ENCODE peak calls at places on chromosomes 5 and 9, in four cellular contexts. E, K, W and Y are unnamed samples.

GRCh38 chr5:140575309-140575708 is 10.7 kb downstream of the SLC35A4 start:
- DNase-seq in E (peak; percentile 70), K (peak; percentile 60), W (no peak), Y (no peak)

GRCh38 chr9:35814106-35814840 is 569 bp downstream of the HINT2 start:
- DNase-seq in E (peak; percentile 77), K (peak; percentile 79), W (no peak), Y (peak; percentile 69)

GRCh38 chr9:87859137-87859536 is 23.5 kb upstream of the SPATA31E1 start:
- DNase-seq in E (no peak), K (no peak), W (no peak), Y (no peak)

GRCh38 chr5:112419050-112419595 is at the start of gene EPB41L4A:
- DNase-seq in E (no peak), K (peak; percentile 61), W (no peak), Y (peak; percentile 74)

GRCh38 chr5:136011427-136012001 is 17.3 kb upstream of the TGFBI start:
- DNase-seq in E (no peak), K (no peak), W (no peak), Y (no peak)

GRCh38 chr5:127011151-127011550 is 19.2 kb downstream of the MARCHF3 start:
- DNase-seq in E (no peak), K (no peak), W (no peak), Y (no peak)

GRCh38 chr5:35183243-35183955 is 46.9 kb downstream of the PRLR start:
- DNase-seq in E (peak; percentile 45), K (peak; percentile 71), W (peak; percentile 27), Y (peak; percentile 31)

GRCh38 chr9:36169166-36169565 is at the start of gene CCIN:
- DNase-seq in E (peak; percentile 26), K (no peak), W (no peak), Y (no peak)

GRCh38 chr9:3441197-3441816 is 84.5 kb downstream of the RFX3 start:
- DNase-seq in E (peak; percentile 51), K (peak; percentile 43), W (peak; percentile 24), Y (peak; percentile 28)

GRCh38 chr5:142441638-142442037 is 116.8 kb upstream of the SPRY4 start:
- DNase-seq in E (no peak), K (no peak), W (no peak), Y (no peak)

GRCh38 chr9:4904322-4905134 is 80.5 kb upstream of the JAK2 start:
- DNase-seq in E (no peak), K (no peak), W (no peak), Y (no peak)

GRCh38 chr5:153707626-153708025 is 217.2 kb downstream of the GRIA1 start:
- DNase-seq in E (no peak), K (no peak), W (no peak), Y (no peak)

GRCh38 chr5:153714732-153715287 is 224.3 kb downstream of the GRIA1 start:
- DNase-seq in E (no peak), K (no peak), W (no peak), Y (no peak)

GRCh38 chr5:153712946-153713345 is 222.5 kb downstream of the GRIA1 start:
- DNase-seq in E (no peak), K (no peak), W (no peak), Y (no peak)

GRCh38 chr5:153713913-153714312 is 223.4 kb downstream of the GRIA1 start:
- DNase-seq in E (no peak), K (no peak), W (no peak), Y (no peak)

DNA sequence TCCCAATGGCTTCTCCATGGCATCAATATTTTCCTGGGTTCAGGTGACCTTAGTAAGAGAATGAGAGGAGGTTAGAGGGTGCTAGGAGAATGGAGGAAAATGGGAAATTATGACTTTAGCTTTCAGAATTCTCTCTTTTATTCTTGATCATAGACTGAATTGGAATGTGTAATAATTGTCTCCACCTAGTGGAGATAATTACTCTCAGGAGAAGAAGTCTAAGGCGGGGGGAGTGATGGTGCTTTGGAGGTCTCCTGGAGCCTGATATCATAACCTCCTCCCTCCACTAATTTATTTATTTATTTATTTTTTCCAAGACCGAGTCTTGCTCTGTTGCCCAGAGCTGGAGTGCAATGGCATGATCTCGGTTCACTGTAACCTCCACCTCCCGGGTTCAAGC is 221.3 kb downstream of the GRIA1 start:
- DNase-seq in E (no peak), K (no peak), W (no peak), Y (no peak)
- TF ChIP-seq USF1 in E (no peak), K (no peak), W (no peak), Y (no peak)

GRCh38 chr5:16453609-16454008 is 12.0 kb downstream of the ZNF622 start:
- DNase-seq in E (no peak), K (no peak), W (no peak), Y (peak; percentile 61)
- TF ChIP-seq CTCF in E (no peak), K (no peak), W (no peak), Y (no peak)

GRCh38 chr9:6367128-6367741 is 39.1 kb downstream of the TPD52L3 start:
- DNase-seq in E (no peak), K (no peak), W (no peak), Y (no peak)
- TF ChIP-seq USF1 in E (no peak), K (no peak), W (no peak), Y (no peak)

GRCh38 chr5:100841358-100842076 is 61.6 kb downstream of the ST8SIA4 start:
- DNase-seq in E (no peak), K (no peak), W (no peak), Y (no peak)

GRCh38 chr5:100838048-100838473 is 65.0 kb downstream of the ST8SIA4 start:
- DNase-seq in E (no peak), K (no peak), W (no peak), Y (no peak)

GRCh38 chr5:100840769-100841168 is 62.3 kb downstream of the ST8SIA4 start:
- DNase-seq in E (no peak), K (no peak), W (no peak), Y (no peak)

GRCh38 chr5:100834519-100834918 is 68.6 kb downstream of the ST8SIA4 start:
- DNase-seq in E (no peak), K (no peak), W (no peak), Y (no peak)

GRCh38 chr5:100840364-100840763 is 62.7 kb downstream of the ST8SIA4 start:
- DNase-seq in E (peak; percentile 2), K (no peak), W (peak; percentile 81), Y (no peak)
- TF ChIP-seq CTCF in E (no peak), K (no peak), W (no peak), Y (no peak)

DNA sequence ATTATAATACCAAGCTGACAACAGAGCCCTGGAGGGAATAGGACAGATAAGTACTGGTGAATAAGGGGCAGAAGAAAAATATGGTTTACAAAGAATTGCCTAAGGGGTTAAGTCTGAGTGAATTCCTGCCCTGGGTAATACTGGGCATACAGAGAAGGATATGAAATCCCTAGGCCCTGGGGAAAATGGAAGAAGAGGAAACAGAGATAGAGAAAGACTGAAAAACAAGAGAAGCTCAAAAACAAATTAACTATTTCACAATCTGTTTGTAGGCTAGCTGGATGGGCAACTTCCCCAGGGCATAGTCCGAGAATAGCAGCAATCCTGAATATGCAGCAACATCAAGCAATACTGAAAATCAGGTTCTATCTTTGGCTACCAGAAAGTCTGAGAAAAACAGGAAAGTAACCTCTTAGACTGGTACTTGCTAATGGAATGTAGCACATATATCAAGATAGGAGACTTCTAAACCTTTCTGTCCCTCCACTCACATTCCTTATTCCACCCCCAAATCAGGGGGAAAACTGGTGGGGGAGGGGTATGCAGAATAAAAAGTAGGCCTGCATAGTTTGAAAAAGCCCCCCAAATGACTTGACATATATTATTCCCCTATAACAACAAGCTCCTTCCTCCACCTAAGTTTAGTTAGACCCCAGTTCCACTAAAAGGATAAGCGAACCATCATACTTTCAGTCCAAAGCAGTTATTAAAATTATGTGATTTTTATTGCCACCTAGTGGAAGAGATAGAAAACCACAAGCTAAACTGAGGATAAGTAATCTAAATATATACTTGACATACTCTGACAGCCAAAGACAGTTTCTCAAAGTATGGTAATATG is 20.6 kb downstream of the SLC38A9 start:
- DNase-seq in E (peak; percentile 28), K (no peak), W (no peak), Y (peak; percentile 65)
- TF ChIP-seq USF1 in E (no peak), K (no peak), W (no peak), Y (no peak)

GRCh38 chr9:928363-929042 is 48.0 kb upstream of the DMRT3 start:
- DNase-seq in E (peak; percentile 17), K (peak; percentile 53), W (no peak), Y (peak; percentile 27)
- TF ChIP-seq CTCF in E (peak; percentile 16), K (peak; percentile 37), W (peak; percentile 25), Y (peak; percentile 61)

DNA sequence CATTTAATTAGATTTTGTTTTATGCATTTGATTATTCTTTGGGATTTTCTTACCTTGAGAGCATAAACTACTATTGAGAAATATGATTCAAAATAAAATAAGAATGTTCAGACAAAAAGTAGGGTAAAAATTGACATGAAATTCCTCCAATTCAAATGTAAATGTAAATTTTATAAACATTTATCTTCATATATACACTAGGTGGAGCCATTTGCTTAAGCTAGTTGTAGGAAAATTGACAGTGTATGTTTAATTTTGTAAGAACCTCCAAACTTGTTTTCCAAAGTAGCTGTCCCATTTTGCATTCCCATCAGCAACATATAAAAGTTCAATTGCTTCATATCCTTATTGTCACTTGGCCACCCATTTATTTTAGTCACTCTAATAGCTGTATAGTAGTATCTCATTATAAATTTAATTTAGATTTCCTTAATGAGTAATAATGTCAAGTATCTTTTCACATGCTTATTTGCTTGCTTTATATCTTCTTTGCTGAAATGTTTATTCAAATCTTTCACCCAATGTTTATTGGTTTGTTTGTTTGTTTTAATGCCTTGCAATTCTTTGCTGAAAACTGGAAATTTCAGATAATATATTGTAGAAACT is 37.6 kb upstream of the SLCO6A1 start:
- DNase-seq in E (no peak), K (no peak), W (no peak), Y (peak; percentile 6)
- TF ChIP-seq USF1 in E (no peak), K (no peak), W (no peak), Y (no peak)

DNA sequence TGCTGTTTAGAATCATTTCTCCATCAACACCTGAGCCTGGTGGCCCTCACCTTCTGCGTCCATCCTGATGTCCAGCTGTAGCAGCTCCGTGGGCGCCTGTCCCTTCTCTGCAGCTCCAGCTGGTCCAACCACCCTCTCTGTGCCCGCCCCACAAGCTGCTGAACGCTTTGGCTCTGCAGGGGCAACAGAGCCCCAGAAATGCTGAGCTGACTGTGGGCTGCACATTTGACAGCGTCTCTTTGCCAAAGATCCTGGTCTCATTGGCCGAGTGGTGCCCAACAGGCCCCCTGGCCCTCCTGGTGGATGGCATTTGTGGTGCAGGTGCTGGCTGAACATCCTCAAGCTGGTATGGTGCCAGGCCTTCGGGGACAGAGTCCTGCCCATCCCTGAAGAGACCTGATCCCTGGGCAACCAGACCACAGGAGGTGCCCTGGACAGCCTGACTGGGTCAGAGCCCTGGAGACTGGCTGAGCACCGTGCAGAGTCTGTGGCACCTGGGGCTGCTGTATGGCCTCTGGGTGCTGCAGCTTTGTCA is 25.3 kb upstream of the CEP72 start:
- DNase-seq in E (no peak), K (no peak), W (no peak), Y (no peak)
- TF ChIP-seq CTCF in E (no peak), K (no peak), W (no peak), Y (no peak)

DNA sequence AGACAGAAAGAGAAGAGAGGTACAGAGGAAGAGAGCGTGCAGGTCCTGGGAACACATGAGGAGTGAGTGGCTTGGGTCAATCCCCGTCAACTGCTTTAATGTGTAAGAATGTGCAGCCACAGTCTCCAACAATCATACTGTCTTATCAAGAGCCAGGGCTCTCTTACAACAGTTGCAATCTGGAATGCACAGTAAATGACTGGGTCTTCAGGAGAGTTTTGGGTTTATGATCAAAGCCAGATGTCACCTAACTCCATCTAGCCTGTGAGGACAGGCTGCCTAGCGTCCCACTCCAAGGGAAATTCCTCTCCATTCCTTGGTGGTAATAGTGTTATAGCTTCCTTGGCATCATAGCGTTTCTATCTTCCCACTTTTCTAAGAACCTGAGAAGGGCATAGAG is 75.0 kb upstream of the TRIO start:
- DNase-seq in E (no peak), K (no peak), W (no peak), Y (no peak)
- TF ChIP-seq USF1 in E (no peak), K (no peak), W (no peak), Y (no peak)